ENCODE peak calls at places on chromosomes 16 and 17, in seven cellular contexts. One of them, this sample, is unnamed. For H3K36me3, the result is how much of the 10 kb centered on the place peaks cover.

GRCh38 chr16:50238868-50239301 is 27.5 kb upstream of the ADCY7 start:
- DNase-seq in DND-41: no peak
- DNase-seq in right lobe of liver: no peak
- DNase-seq in ascending aorta: no peak
- DNase-seq in left lung: peak
- DNase-seq in GM23338: no peak
- DNase-seq in OCI-LY7: no peak
- DNase-seq in this sample: no peak

GRCh38 chr16:57483725-57484514 is 2.4 kb downstream of the DOK4 start:
- DNase-seq in DND-41: no peak
- DNase-seq in right lobe of liver: peak
- DNase-seq in ascending aorta: no peak
- DNase-seq in left lung: peak
- DNase-seq in GM23338: no peak
- DNase-seq in OCI-LY7: no peak
- DNase-seq in this sample: no peak

GRCh38 chr17:44878627-44879221 is 20.5 kb downstream of the EFTUD2 start:
- DNase-seq in DND-41: peak
- DNase-seq in right lobe of liver: no peak
- DNase-seq in ascending aorta: no peak
- DNase-seq in left lung: no peak
- DNase-seq in GM23338: peak
- DNase-seq in OCI-LY7: peak
- DNase-seq in this sample: no peak

GRCh38 chr16:15052747-15053476 is 3.0 kb downstream of the NTAN1 start:
- DNase-seq in DND-41: no peak
- DNase-seq in right lobe of liver: no peak
- DNase-seq in ascending aorta: no peak
- DNase-seq in left lung: no peak
- DNase-seq in GM23338: no peak
- DNase-seq in OCI-LY7: no peak
- DNase-seq in this sample: no peak

GRCh38 chr17:73042225-73042624 is 50.3 kb downstream of the SLC39A11 start:
- DNase-seq in DND-41: no peak
- DNase-seq in right lobe of liver: no peak
- DNase-seq in ascending aorta: no peak
- DNase-seq in left lung: no peak
- DNase-seq in GM23338: no peak
- DNase-seq in OCI-LY7: no peak
- DNase-seq in this sample: no peak

GRCh38 chr17:77735341-77736206 is 222.9 kb upstream of the TNRC6C start:
- DNase-seq in DND-41: peak
- DNase-seq in right lobe of liver: peak
- DNase-seq in ascending aorta: no peak
- DNase-seq in left lung: peak
- DNase-seq in GM23338: no peak
- DNase-seq in OCI-LY7: no peak
- DNase-seq in this sample: peak

GRCh38 chr17:35121315-35121714 is at the start of gene FNDC8:
- DNase-seq in DND-41: no peak
- DNase-seq in right lobe of liver: no peak
- DNase-seq in ascending aorta: no peak
- DNase-seq in left lung: no peak
- DNase-seq in GM23338: no peak
- DNase-seq in OCI-LY7: no peak
- DNase-seq in this sample: no peak

GRCh38 chr17:31533546-31534155 is 142.2 kb downstream of the RAB11FIP4 start:
- DNase-seq in DND-41: peak
- DNase-seq in right lobe of liver: no peak
- DNase-seq in ascending aorta: no peak
- DNase-seq in left lung: no peak
- DNase-seq in GM23338: peak
- DNase-seq in OCI-LY7: peak
- DNase-seq in this sample: no peak

GRCh38 chr16:86783626-86784266 is 205.4 kb downstream of the FOXL1 start:
- DNase-seq in DND-41: no peak
- DNase-seq in right lobe of liver: no peak
- DNase-seq in ascending aorta: no peak
- DNase-seq in left lung: no peak
- DNase-seq in GM23338: no peak
- DNase-seq in OCI-LY7: no peak
- DNase-seq in this sample: no peak

GRCh38 chr16:71808593-71809449 is at the start of gene AP1G1:
- DNase-seq in DND-41: peak
- DNase-seq in right lobe of liver: peak
- DNase-seq in ascending aorta: peak
- DNase-seq in left lung: peak
- DNase-seq in GM23338: peak
- DNase-seq in OCI-LY7: peak
- DNase-seq in this sample: peak

GRCh38 chr17:69637399-69638165 is 223.1 kb downstream of the MAP2K6 start:
- DNase-seq in DND-41: no peak
- DNase-seq in right lobe of liver: no peak
- DNase-seq in ascending aorta: no peak
- DNase-seq in left lung: no peak
- DNase-seq in GM23338: no peak
- DNase-seq in OCI-LY7: no peak
- DNase-seq in this sample: no peak

GRCh38 chr17:39763046-39763800 is 25.5 kb downstream of the GRB7 start:
- DNase-seq in DND-41: no peak
- DNase-seq in right lobe of liver: no peak
- DNase-seq in ascending aorta: no peak
- DNase-seq in left lung: no peak
- DNase-seq in GM23338: no peak
- DNase-seq in OCI-LY7: no peak
- DNase-seq in this sample: no peak

GRCh38 chr17:61150686-61151299 is 248.8 kb upstream of the TBX2 start:
- DNase-seq in DND-41: no peak
- DNase-seq in right lobe of liver: no peak
- DNase-seq in ascending aorta: no peak
- DNase-seq in left lung: no peak
- DNase-seq in GM23338: no peak
- DNase-seq in OCI-LY7: no peak
- DNase-seq in this sample: no peak

GRCh38 chr17:17849863-17850373 is 13.1 kb upstream of the SREBF1 start:
- DNase-seq in DND-41: peak
- DNase-seq in right lobe of liver: no peak
- DNase-seq in ascending aorta: no peak
- DNase-seq in left lung: peak
- DNase-seq in GM23338: peak
- DNase-seq in OCI-LY7: peak
- DNase-seq in this sample: peak

GRCh38 chr16:12559714-12560113 is 244.0 kb downstream of the CPPED1 start:
- DNase-seq in DND-41: no peak
- DNase-seq in right lobe of liver: no peak
- DNase-seq in ascending aorta: no peak
- DNase-seq in left lung: no peak
- DNase-seq in GM23338: no peak
- DNase-seq in OCI-LY7: no peak
- DNase-seq in this sample: no peak

GRCh38 chr17:49390548-49391324 is 23.9 kb downstream of the PHB1 start:
- DNase-seq in DND-41: no peak
- DNase-seq in right lobe of liver: no peak
- DNase-seq in ascending aorta: no peak
- DNase-seq in left lung: peak
- DNase-seq in GM23338: no peak
- DNase-seq in OCI-LY7: peak
- DNase-seq in this sample: peak

GRCh38 chr16:1432388-1433262 is 1.7 kb downstream of the PERCC1 start:
- DNase-seq in DND-41: no peak
- DNase-seq in right lobe of liver: no peak
- DNase-seq in ascending aorta: no peak
- DNase-seq in left lung: no peak
- DNase-seq in GM23338: peak
- DNase-seq in OCI-LY7: no peak
- DNase-seq in this sample: no peak

DNA sequence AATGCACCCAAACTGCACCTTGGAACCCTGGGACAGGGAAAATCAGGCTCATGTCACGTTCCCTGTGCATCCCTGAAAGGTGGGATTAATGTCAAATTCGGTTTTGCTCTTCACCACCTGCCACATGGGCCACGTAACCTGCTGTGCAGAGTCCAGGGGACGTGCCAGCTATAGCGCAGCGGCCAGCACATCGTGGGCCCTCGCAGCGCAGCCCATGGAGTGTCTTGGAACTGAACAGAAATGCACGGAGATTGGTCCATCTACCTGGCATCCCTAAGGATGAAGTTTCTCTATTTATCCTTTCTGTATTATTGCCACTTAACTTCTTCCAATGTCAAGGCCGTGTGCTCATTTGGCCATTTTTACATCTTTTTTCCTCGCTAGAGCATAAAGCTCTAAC is 68.1 kb upstream of the TRAP1 start:
- DNase-seq in DND-41: no peak
- DNase-seq in right lobe of liver: no peak
- DNase-seq in ascending aorta: no peak
- DNase-seq in left lung: no peak
- DNase-seq in GM23338: no peak
- DNase-seq in OCI-LY7: no peak
- DNase-seq in this sample: no peak
- H3K36me3 ChIP-seq in DND-41: half or more
- H3K36me3 ChIP-seq in right lobe of liver: under half
- H3K36me3 ChIP-seq in ascending aorta: under half
- H3K36me3 ChIP-seq in left lung: under half
- H3K36me3 ChIP-seq in GM23338: under half
- H3K36me3 ChIP-seq in OCI-LY7: under half
- H3K36me3 ChIP-seq in this sample: half or more

GRCh38 chr17:15999974-16000827 is 577 bp downstream of the TTC19 start:
- DNase-seq in DND-41: peak
- DNase-seq in right lobe of liver: no peak
- DNase-seq in ascending aorta: no peak
- DNase-seq in left lung: no peak
- DNase-seq in GM23338: peak
- DNase-seq in OCI-LY7: peak
- DNase-seq in this sample: no peak

GRCh38 chr17:16003841-16004240 is 4.2 kb downstream of the TTC19 start:
- DNase-seq in DND-41: no peak
- DNase-seq in right lobe of liver: no peak
- DNase-seq in ascending aorta: no peak
- DNase-seq in left lung: no peak
- DNase-seq in GM23338: no peak
- DNase-seq in OCI-LY7: no peak
- DNase-seq in this sample: no peak

GRCh38 chr17:16001498-16001897 is 1.9 kb downstream of the TTC19 start:
- DNase-seq in DND-41: no peak
- DNase-seq in right lobe of liver: no peak
- DNase-seq in ascending aorta: no peak
- DNase-seq in left lung: no peak
- DNase-seq in GM23338: no peak
- DNase-seq in OCI-LY7: peak
- DNase-seq in this sample: no peak

GRCh38 chr17:16005641-16006040 is 6.0 kb downstream of the TTC19 start:
- DNase-seq in DND-41: no peak
- DNase-seq in right lobe of liver: no peak
- DNase-seq in ascending aorta: no peak
- DNase-seq in left lung: no peak
- DNase-seq in GM23338: no peak
- DNase-seq in OCI-LY7: no peak
- DNase-seq in this sample: no peak

GRCh38 chr17:16002708-16003265 is 3.2 kb downstream of the TTC19 start:
- DNase-seq in DND-41: no peak
- DNase-seq in right lobe of liver: no peak
- DNase-seq in ascending aorta: no peak
- DNase-seq in left lung: no peak
- DNase-seq in GM23338: no peak
- DNase-seq in OCI-LY7: no peak
- DNase-seq in this sample: no peak
- H3K36me3 ChIP-seq in DND-41: half or more
- H3K36me3 ChIP-seq in right lobe of liver: half or more
- H3K36me3 ChIP-seq in ascending aorta: half or more
- H3K36me3 ChIP-seq in left lung: under half
- H3K36me3 ChIP-seq in GM23338: half or more
- H3K36me3 ChIP-seq in OCI-LY7: half or more
- H3K36me3 ChIP-seq in this sample: half or more

GRCh38 chr16:77197747-77198146 is 1.5 kb upstream of the SYCE1L start:
- DNase-seq in DND-41: no peak
- DNase-seq in right lobe of liver: no peak
- DNase-seq in ascending aorta: no peak
- DNase-seq in left lung: no peak
- DNase-seq in GM23338: no peak
- DNase-seq in OCI-LY7: no peak
- DNase-seq in this sample: no peak

GRCh38 chr16:77194295-77195231 is 3.6 kb downstream of the MON1B start:
- DNase-seq in DND-41: no peak
- DNase-seq in right lobe of liver: no peak
- DNase-seq in ascending aorta: no peak
- DNase-seq in left lung: no peak
- DNase-seq in GM23338: no peak
- DNase-seq in OCI-LY7: no peak
- DNase-seq in this sample: peak

GRCh38 chr16:77193377-77193776 is 2.4 kb downstream of the MON1B start:
- DNase-seq in DND-41: no peak
- DNase-seq in right lobe of liver: no peak
- DNase-seq in ascending aorta: no peak
- DNase-seq in left lung: no peak
- DNase-seq in GM23338: no peak
- DNase-seq in OCI-LY7: no peak
- DNase-seq in this sample: no peak

GRCh38 chr16:77199211-77199610 is at the start of gene SYCE1L:
- DNase-seq in DND-41: no peak
- DNase-seq in right lobe of liver: no peak
- DNase-seq in ascending aorta: no peak
- DNase-seq in left lung: no peak
- DNase-seq in GM23338: no peak
- DNase-seq in OCI-LY7: no peak
- DNase-seq in this sample: no peak

DNA sequence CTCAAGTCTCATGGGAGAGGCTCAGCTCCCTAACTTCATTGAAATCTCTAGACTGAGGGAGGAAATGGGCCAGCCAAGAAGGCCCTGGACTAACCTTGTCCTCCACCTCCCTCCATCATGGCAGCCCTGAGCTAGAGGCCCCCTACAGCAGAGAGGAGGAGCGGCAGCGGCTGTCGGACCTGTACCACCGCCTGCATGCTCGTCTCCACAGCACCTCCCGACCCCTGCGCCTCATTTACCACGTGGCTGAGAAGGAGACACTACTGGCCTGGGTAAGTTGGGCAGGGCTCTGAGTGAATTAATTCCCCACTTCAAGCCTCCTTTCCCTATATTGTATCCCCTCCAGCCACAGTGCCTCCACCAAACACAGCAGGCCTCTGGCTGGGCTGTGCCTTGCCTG is 3.8 kb upstream of the SYCE1L start:
- DNase-seq in DND-41: no peak
- DNase-seq in right lobe of liver: no peak
- DNase-seq in ascending aorta: no peak
- DNase-seq in left lung: no peak
- DNase-seq in GM23338: no peak
- DNase-seq in OCI-LY7: no peak
- DNase-seq in this sample: no peak
- H3K36me3 ChIP-seq in DND-41: half or more
- H3K36me3 ChIP-seq in right lobe of liver: half or more
- H3K36me3 ChIP-seq in ascending aorta: under half
- H3K36me3 ChIP-seq in left lung: under half
- H3K36me3 ChIP-seq in GM23338: under half
- H3K36me3 ChIP-seq in OCI-LY7: half or more
- H3K36me3 ChIP-seq in this sample: half or more

DNA sequence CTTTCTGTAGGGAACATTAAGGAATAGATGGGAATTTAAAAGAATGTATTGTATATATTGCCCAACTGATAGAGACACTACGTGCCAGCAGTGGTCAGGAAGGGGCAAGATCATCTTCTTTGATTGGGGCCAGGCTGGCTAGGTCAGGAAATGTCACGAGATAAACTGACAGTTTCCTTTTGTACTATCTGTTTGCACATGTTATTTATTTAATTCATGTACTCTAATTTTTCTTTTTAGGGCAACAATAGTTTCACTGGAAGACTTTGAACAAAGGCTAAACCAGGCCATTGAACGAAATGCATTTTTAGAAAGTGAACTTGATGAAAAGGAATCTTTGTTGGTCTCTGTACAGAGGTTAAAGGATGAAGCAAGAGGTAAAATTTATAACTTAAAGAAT is 12.6 kb downstream of the NDEL1 start:
- DNase-seq in DND-41: no peak
- DNase-seq in right lobe of liver: no peak
- DNase-seq in ascending aorta: no peak
- DNase-seq in left lung: no peak
- DNase-seq in GM23338: no peak
- DNase-seq in OCI-LY7: no peak
- DNase-seq in this sample: no peak
- H3K36me3 ChIP-seq in DND-41: half or more
- H3K36me3 ChIP-seq in right lobe of liver: half or more
- H3K36me3 ChIP-seq in ascending aorta: half or more
- H3K36me3 ChIP-seq in left lung: under half
- H3K36me3 ChIP-seq in GM23338: under half
- H3K36me3 ChIP-seq in OCI-LY7: half or more
- H3K36me3 ChIP-seq in this sample: half or more